ENCODE peak calls at places on chromosomes 2 and 18, in four cellular contexts. E, U, N and J are unnamed samples.

GRCh38 chr2:187422277-187422676 is 25.8 kb downstream of the CALCRL start:
- DNase-seq in E (no peak), U (no peak), N (no peak), J (no peak)

GRCh38 chr2:240793313-240794177 is 26.5 kb downstream of the KIF1A start:
- DNase-seq in E (no peak), U (no peak), N (no peak), J (no peak)

GRCh38 chr18:65751145-65752085 is 603 bp downstream of the CDH7 start:
- DNase-seq in E (no peak), U (no peak), N (no peak), J (no peak)

GRCh38 chr2:100383306-100383705 is 34.2 kb downstream of the CHST10 start:
- DNase-seq in E (no peak), U (peak), N (no peak), J (no peak)

GRCh38 chr2:20229322-20230201 is 4.6 kb upstream of the SDC1 start:
- DNase-seq in E (no peak), U (peak), N (no peak), J (peak)

GRCh38 chr2:26561918-26562810 is 79.0 kb downstream of the CIB4 start:
- DNase-seq in E (peak), U (no peak), N (no peak), J (peak)

GRCh38 chr2:241173557-241173956 is 14.9 kb upstream of the ANO7 start:
- DNase-seq in E (no peak), U (no peak), N (no peak), J (no peak)

GRCh38 chr2:105812180-105813044 is 67.7 kb downstream of the NCK2 start:
- DNase-seq in E (peak), U (peak), N (no peak), J (peak)

GRCh38 chr18:2223859-2224258 is 347.4 kb downstream of the METTL4 start:
- DNase-seq in E (peak), U (peak), N (no peak), J (peak)

GRCh38 chr2:25595393-25595792 is 78.0 kb downstream of the DTNB start:
- DNase-seq in E (no peak), U (no peak), N (no peak), J (no peak)

GRCh38 chr2:100707016-100707947 is 112.7 kb upstream of the NPAS2 start:
- DNase-seq in E (no peak), U (no peak), N (no peak), J (no peak)

GRCh38 chr2:201546576-201546975 is 95.0 kb downstream of the STRADB start:
- DNase-seq in E (no peak), U (no peak), N (no peak), J (no peak)

GRCh38 chr2:203586151-203586550 is 51.0 kb upstream of the RAPH1 start:
- DNase-seq in E (no peak), U (no peak), N (no peak), J (no peak)

GRCh38 chr2:233764761-233765160 is 4.7 kb downstream of the UGT1A1 start:
- DNase-seq in E (no peak), U (no peak), N (no peak), J (no peak)

GRCh38 chr18:67876866-67877265 is 360.3 kb upstream of the DSEL start:
- DNase-seq in E (no peak), U (no peak), N (no peak), J (no peak)
- TF ChIP-seq CBX5 in E (no peak), U (no peak), N (no peak), J (no peak)

DNA sequence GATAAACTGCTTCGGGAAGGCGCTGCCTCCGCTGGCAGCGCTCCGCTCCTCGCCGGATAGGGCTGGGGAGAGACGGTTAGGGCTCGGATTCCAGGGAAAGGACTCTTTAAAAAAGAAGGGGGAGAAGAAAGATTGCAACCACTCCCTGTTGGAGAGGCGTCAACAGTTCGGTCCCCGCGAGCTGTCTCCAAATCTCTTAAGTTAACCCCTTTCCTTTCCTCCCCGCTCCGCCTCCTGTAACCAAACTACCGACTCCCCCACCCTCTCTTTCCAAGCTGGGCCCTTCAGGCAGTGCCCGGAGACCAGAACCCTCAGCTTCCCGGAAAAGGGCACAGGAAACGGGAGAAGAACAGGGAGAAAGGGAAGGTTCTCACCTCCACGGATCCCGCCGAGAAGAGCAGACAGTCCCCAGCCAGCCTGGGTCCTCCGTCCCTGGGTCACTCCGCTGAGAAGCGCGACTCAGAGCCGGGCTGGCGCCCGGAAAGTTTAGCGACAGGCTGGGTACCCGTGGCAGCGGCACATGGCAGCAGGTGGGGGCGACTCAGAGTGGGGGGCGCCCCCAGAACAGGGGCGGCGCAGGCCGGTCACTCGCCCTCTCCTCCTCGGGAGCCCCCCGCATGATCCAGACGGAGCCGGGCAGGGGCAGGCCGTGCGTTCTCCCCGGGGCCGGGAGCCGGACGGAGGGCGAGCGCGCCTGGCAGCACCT is 662 bp downstream of the FZD5 start:
- DNase-seq in E (peak), U (peak), N (no peak), J (peak)
- TF ChIP-seq CBX5 in E (no peak), U (no peak), N (no peak), J (no peak)

GRCh38 chr18:79944126-79944731 is 7.2 kb downstream of the SLC66A2 start:
- DNase-seq in E (no peak), U (no peak), N (no peak), J (no peak)
- TF ChIP-seq CBX5 in E (no peak), U (no peak), N (no peak), J (no peak)

GRCh38 chr2:55099493-55099877 is 49.2 kb upstream of the RTN4 start:
- DNase-seq in E (no peak), U (no peak), N (no peak), J (no peak)

GRCh38 chr2:55099878-55100820 is 49.9 kb upstream of the RTN4 start:
- DNase-seq in E (no peak), U (no peak), N (no peak), J (no peak)

GRCh38 chr2:55103039-55103438 is 52.8 kb upstream of the RTN4 start:
- DNase-seq in E (peak), U (no peak), N (no peak), J (no peak)

GRCh38 chr2:55105456-55105855 is 55.2 kb upstream of the RTN4 start:
- DNase-seq in E (no peak), U (no peak), N (no peak), J (no peak)

DNA sequence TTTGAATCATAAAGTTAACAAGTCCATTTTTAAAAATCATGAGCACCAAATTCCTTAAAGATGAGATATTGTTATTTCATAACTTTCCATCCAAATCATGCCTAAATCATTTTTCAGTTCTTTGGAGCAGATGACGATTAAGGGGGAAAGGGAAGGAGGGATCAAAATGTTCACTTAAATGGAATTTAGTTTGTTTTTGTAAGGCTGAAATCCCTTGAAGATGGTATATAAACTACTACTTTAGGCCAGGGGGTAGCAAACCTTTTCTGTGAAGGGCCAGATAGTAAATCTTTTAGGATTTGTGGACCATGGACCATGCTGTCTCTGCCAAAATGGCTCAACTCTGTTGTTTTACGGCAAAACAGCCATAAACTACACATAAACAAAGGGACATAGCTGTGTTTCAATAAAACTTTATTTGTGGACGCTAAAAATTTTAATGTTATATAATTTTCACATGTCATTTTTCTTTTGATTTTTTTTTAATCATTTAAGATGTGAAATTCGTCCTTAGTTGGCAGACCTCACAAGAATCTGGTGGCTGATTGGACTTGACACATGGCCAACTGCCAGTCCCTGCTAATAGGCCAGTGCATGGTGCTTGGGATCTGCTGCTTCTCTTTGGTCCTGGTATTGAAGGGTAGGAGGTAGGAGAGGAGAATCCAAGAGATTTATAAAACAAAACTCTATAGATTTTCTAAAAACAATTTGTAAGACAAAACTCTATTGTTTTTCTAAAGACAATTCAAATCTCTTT is 52.0 kb upstream of the RTN4 start:
- DNase-seq in E (no peak), U (no peak), N (no peak), J (no peak)
- TF ChIP-seq CBX5 in E (no peak), U (no peak), N (no peak), J (no peak)

GRCh38 chr18:34933880-34934689 is 107.1 kb upstream of the MAPRE2 start:
- DNase-seq in E (no peak), U (no peak), N (no peak), J (no peak)
- TF ChIP-seq CBX5 in E (no peak), U (no peak), N (no peak), J (no peak)

DNA sequence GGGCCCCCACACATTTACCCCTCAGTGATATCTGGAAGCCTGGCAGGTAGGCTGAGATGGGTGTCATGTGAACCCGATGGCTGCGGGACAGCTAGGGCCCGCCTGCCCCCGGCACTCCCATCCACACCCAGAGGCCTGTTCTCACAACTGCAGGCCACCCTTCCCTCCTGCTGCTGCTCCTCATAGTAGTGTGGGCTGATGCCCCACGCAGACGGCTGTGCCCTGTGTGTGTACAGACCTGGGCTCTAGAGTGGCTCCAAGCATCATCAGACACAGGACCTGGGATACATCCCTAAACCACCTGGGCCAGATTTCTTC is 13.0 kb downstream of the ADRA2B start:
- DNase-seq in E (no peak), U (peak), N (no peak), J (no peak)
- TF ChIP-seq CBX5 in E (no peak), U (no peak), N (no peak), J (no peak)

GRCh38 chr2:71611781-71612545 is 158.6 kb downstream of the DYSF start:
- DNase-seq in E (no peak), U (peak), N (no peak), J (no peak)
- TF ChIP-seq CBX5 in E (no peak), U (no peak), N (no peak), J (no peak)